ENCODE peak calls at places on chromosomes 4 and X, in six cellular contexts. V is MM.1S, J is thyroid gland, M is hepatocyte, B is tibial nerve, I is left lung. U is an unnamed sample. For H3K27me3, the result is how much of the 10 kb centered on the place peaks cover.

GRCh38 chrX:120857240-120857639 is 18.4 kb downstream of the CT47B1 start:
- DNase-seq in V (no peak), J (no peak), M (peak), B (no peak), I (no peak), U (no peak)

GRCh38 chrX:39904816-39905474 is 192.8 kb downstream of the BCOR start:
- DNase-seq in V (no peak), J (no peak), M (no peak), B (no peak), I (no peak), U (no peak)

GRCh38 chr4:155001229-155001628 is 207.2 kb upstream of the NPY2R start:
- DNase-seq in V (no peak), J (no peak), M (no peak), B (no peak), I (no peak), U (no peak)

GRCh38 chr4:17997129-17997528 is 24.4 kb downstream of the LCORL start:
- DNase-seq in V (no peak), J (no peak), M (no peak), B (no peak), I (no peak), U (no peak)

GRCh38 chr4:83603130-83603529 is 67.2 kb downstream of the GPAT3 start:
- DNase-seq in V (no peak), J (no peak), M (no peak), B (no peak), I (no peak), U (no peak)

GRCh38 chr4:140718240-140718639 is 37.9 kb downstream of the TBC1D9 start:
- DNase-seq in V (no peak), J (no peak), M (no peak), B (no peak), I (no peak), U (no peak)

GRCh38 chr4:122489061-122489460 is 32.5 kb upstream of the IL2 start:
- DNase-seq in V (no peak), J (no peak), M (no peak), B (no peak), I (no peak), U (no peak)

GRCh38 chr4:149194061-149194460 is 621.6 kb downstream of the IQCM start:
- DNase-seq in V (no peak), J (no peak), M (no peak), B (no peak), I (no peak), U (no peak)

GRCh38 chrX:117835034-117835433 is 281.6 kb downstream of the KLHL13 start:
- DNase-seq in V (no peak), J (no peak), M (no peak), B (no peak), I (no peak), U (no peak)

GRCh38 chrX:104913348-104913747 is 307.1 kb downstream of the TEX13A start:
- DNase-seq in V (peak), J (no peak), M (peak), B (no peak), I (no peak), U (no peak)

GRCh38 chr4:147580396-147580795 is 36.8 kb upstream of the TMEM184C start:
- DNase-seq in V (no peak), J (no peak), M (no peak), B (no peak), I (no peak), U (no peak)

GRCh38 chr4:646460-646859 is 21.1 kb downstream of the PDE6B start:
- DNase-seq in V (no peak), J (no peak), M (no peak), B (no peak), I (peak), U (no peak)

GRCh38 chr4:127936974-127937373 is 28.0 kb downstream of the MFSD8 start:
- DNase-seq in V (no peak), J (no peak), M (no peak), B (no peak), I (no peak), U (no peak)

GRCh38 chr4:1043162-1043561 is 31.7 kb downstream of the FGFRL1 start:
- DNase-seq in V (no peak), J (no peak), M (no peak), B (no peak), I (no peak), U (no peak)

GRCh38 chrX:109270580-109271484 is 211.1 kb downstream of the GUCY2F start:
- DNase-seq in V (peak), J (no peak), M (no peak), B (no peak), I (no peak), U (peak)

GRCh38 chr4:88457307-88458090 is 580 bp downstream of the HERC5 start:
- DNase-seq in V (peak), J (peak), M (peak), B (peak), I (peak), U (no peak)

GRCh38 chr4:174365018-174365587 is 81.4 kb downstream of the CEP44 start:
- DNase-seq in V (peak), J (no peak), M (peak), B (no peak), I (no peak), U (peak)

GRCh38 chr4:177016541-177017141 is 223.9 kb upstream of the VEGFC start:
- DNase-seq in V (no peak), J (no peak), M (no peak), B (no peak), I (no peak), U (no peak)

GRCh38 chr4:2787230-2788100 is 5.4 kb upstream of the SH3BP2 start:
- DNase-seq in V (peak), J (peak), M (no peak), B (no peak), I (peak), U (peak)

GRCh38 chr4:89563431-89563830 is 255.8 kb upstream of the GPRIN3 start:
- DNase-seq in V (no peak), J (no peak), M (no peak), B (no peak), I (no peak), U (no peak)

GRCh38 chr4:130712038-130712437 is 1616.1 kb downstream of the C4orf33 start:
- DNase-seq in V (no peak), J (no peak), M (no peak), B (no peak), I (no peak), U (no peak)

GRCh38 chrX:108511721-108512120 is 72.1 kb downstream of the COL4A5 start:
- DNase-seq in V (no peak), J (no peak), M (no peak), B (no peak), I (no peak), U (no peak)

GRCh38 chrX:91039777-91040176 is 394.9 kb upstream of the PABPC5 start:
- DNase-seq in V (no peak), J (peak), M (peak), B (no peak), I (no peak), U (no peak)

GRCh38 chrX:112113460-112113859 is 30.9 kb upstream of the TRPC5 start:
- DNase-seq in V (no peak), J (no peak), M (no peak), B (no peak), I (no peak), U (no peak)

GRCh38 chr4:105859233-105859632 is 36.0 kb upstream of the NPNT start:
- DNase-seq in V (no peak), J (no peak), M (no peak), B (no peak), I (no peak), U (peak)

GRCh38 chr4:128831526-128832252 is 22.2 kb downstream of the JADE1 start:
- DNase-seq in V (no peak), J (no peak), M (peak), B (no peak), I (no peak), U (no peak)

GRCh38 chrX:23855569-23855968 is 52.2 kb downstream of the APOO start:
- DNase-seq in V (no peak), J (no peak), M (peak), B (no peak), I (no peak), U (no peak)

GRCh38 chr4:7355795-7356194 is 78.9 kb downstream of the PSAPL1 start:
- DNase-seq in V (no peak), J (no peak), M (no peak), B (no peak), I (no peak), U (no peak)

GRCh38 chrX:17792842-17793241 is 55.5 kb downstream of the SCML1 start:
- DNase-seq in V (no peak), J (peak), M (no peak), B (no peak), I (no peak), U (no peak)

GRCh38 chr4:105520819-105521790 is 31.3 kb upstream of the ARHGEF38 start:
- DNase-seq in V (peak), J (peak), M (peak), B (peak), I (no peak), U (peak)

GRCh38 chr4:182391111-182391684 is 148.0 kb downstream of the TENM3 start:
- DNase-seq in V (no peak), J (no peak), M (no peak), B (no peak), I (no peak), U (no peak)

GRCh38 chr4:21469438-21470032 is 479.0 kb downstream of the KCNIP4 start:
- DNase-seq in V (peak), J (no peak), M (peak), B (no peak), I (no peak), U (no peak)

GRCh38 chrX:72240976-72241375 is 2.1 kb upstream of the ERCC6L start:
- DNase-seq in V (no peak), J (no peak), M (no peak), B (no peak), I (no peak), U (no peak)

GRCh38 chr4:153296424-153296823 is 48.1 kb upstream of the MND1 start:
- DNase-seq in V (no peak), J (no peak), M (peak), B (no peak), I (no peak), U (no peak)

DNA sequence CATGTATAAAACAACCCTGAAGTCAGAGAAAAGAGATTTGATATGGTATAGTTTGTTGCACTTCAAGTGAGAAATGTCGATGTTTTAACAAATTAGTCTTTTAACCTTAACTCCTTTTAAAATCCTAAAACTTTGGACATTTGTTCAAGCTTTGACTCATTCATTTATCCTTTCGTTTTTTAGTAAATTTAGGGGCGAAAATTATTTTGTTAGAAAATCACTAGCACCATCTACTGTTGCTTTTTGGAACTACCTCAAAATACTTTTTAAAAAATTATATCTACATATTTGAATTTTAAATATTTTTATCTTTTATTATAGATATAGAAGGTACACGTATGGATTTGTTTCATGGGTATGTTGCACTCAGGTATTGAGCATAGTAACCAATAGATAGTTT is 165.1 kb upstream of the POF1B start:
- DNase-seq in V (no peak), J (no peak), M (no peak), B (no peak), I (no peak), U (no peak)
- TF ChIP-seq CTCF in V (peak), J (peak), M (peak), B (peak), I (peak), U (peak)

GRCh38 chr4:42398448-42399355 is 1.4 kb downstream of the SHISA3 start:
- DNase-seq in V (no peak), J (no peak), M (peak), B (peak), I (no peak), U (no peak)
- H3K27me3 ChIP-seq in V (under half), J (under half), M (half or more), B (half or more), I (half or more), U (under half)

GRCh38 chrX:113529425-113530013 is 688.9 kb upstream of the AMOT start:
- DNase-seq in V (no peak), J (no peak), M (no peak), B (no peak), I (no peak), U (no peak)
- H3K4me3 ChIP-seq in V (no peak), J (no peak), M (no peak), B (no peak), I (no peak), U (no peak)

GRCh38 chrX:131405497-131405896 is 116.4 kb upstream of the IGSF1 start:
- DNase-seq in V (no peak), J (no peak), M (no peak), B (no peak), I (no peak), U (no peak)
- TF ChIP-seq CTCF in V (no peak), J (no peak), M (no peak), B (no peak), I (no peak), U (peak)

DNA sequence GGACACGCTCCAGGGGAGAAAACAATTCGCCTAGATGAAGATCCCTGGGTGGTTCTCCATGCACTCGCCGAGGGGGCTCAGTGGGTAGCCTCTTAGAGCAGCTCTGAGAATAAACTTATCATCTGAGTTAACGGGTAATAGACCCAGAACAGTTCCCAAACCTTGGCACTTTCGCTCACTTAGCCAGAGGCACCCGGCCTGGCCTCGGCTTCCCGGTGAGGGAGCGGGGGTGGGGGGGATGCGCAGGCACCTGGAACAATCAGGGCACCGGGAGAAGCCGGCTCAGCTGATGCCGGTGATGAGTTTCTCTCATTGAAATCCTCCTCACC is 405 bp upstream of the ZAR1 start:
- DNase-seq in V (no peak), J (no peak), M (no peak), B (no peak), I (peak), U (no peak)
- H3K27me3 ChIP-seq in V (under half), J (under half), M (half or more), B (half or more), I (half or more), U (under half)

GRCh38 chr4:138707746-138708145 is 307.8 kb upstream of the NOCT start:
- DNase-seq in V (no peak), J (no peak), M (no peak), B (no peak), I (no peak), U (no peak)
- H3K4me3 ChIP-seq in V (no peak), J (no peak), M (no peak), B (no peak), I (no peak), U (no peak)

GRCh38 chr4:41177016-41177415 is 37.3 kb downstream of the APBB2 start:
- DNase-seq in V (no peak), J (no peak), M (peak), B (no peak), I (no peak), U (no peak)
- TF ChIP-seq CTCF in V (no peak), J (no peak), M (peak), B (no peak), I (no peak), U (no peak)